ENCODE peak calls at places on chromosomes 1 and 21, in five cellular contexts. One of them, this sample, is unnamed.

GRCh38 chr1:53061123-53061858 is 722 bp upstream of the PODN start:
- DNase-seq in effector CD4-positive, alpha-beta T cell: no peak
- DNase-seq in left colon: no peak
- DNase-seq in activated effector memory CD4-positive, alpha-beta T cell treated with Interleukin-2 at 50 U/mL for 16 hours: no peak
- DNase-seq in mucosa of gallbladder: no peak
- DNase-seq in this sample: no peak

GRCh38 chr1:1760345-1760650 is 18.0 kb downstream of the NADK start:
- DNase-seq in effector CD4-positive, alpha-beta T cell: no peak
- DNase-seq in left colon: no peak
- DNase-seq in activated effector memory CD4-positive, alpha-beta T cell treated with Interleukin-2 at 50 U/mL for 16 hours: no peak
- DNase-seq in mucosa of gallbladder: no peak
- DNase-seq in this sample: no peak

GRCh38 chr1:3401585-3402257 is 52.7 kb upstream of the ARHGEF16 start:
- DNase-seq in effector CD4-positive, alpha-beta T cell: no peak
- DNase-seq in left colon: no peak
- DNase-seq in activated effector memory CD4-positive, alpha-beta T cell treated with Interleukin-2 at 50 U/mL for 16 hours: no peak
- DNase-seq in mucosa of gallbladder: no peak
- DNase-seq in this sample: no peak

GRCh38 chr1:2192031-2192995 is 2.3 kb downstream of the FAAP20 start:
- DNase-seq in effector CD4-positive, alpha-beta T cell: no peak
- DNase-seq in left colon: no peak
- DNase-seq in activated effector memory CD4-positive, alpha-beta T cell treated with Interleukin-2 at 50 U/mL for 16 hours: no peak
- DNase-seq in mucosa of gallbladder: peak
- DNase-seq in this sample: no peak

GRCh38 chr1:54886724-54887664 is at the start of gene DHCR24:
- DNase-seq in effector CD4-positive, alpha-beta T cell: peak
- DNase-seq in left colon: peak
- DNase-seq in activated effector memory CD4-positive, alpha-beta T cell treated with Interleukin-2 at 50 U/mL for 16 hours: peak
- DNase-seq in mucosa of gallbladder: peak
- DNase-seq in this sample: peak

GRCh38 chr21:24470852-24471251 is 1136.4 kb downstream of the MRPL39 start:
- DNase-seq in effector CD4-positive, alpha-beta T cell: no peak
- DNase-seq in left colon: no peak
- DNase-seq in activated effector memory CD4-positive, alpha-beta T cell treated with Interleukin-2 at 50 U/mL for 16 hours: no peak
- DNase-seq in mucosa of gallbladder: no peak
- DNase-seq in this sample: no peak

GRCh38 chr1:211698161-211699026 is 23.0 kb upstream of the NEK2 start:
- DNase-seq in effector CD4-positive, alpha-beta T cell: peak
- DNase-seq in left colon: peak
- DNase-seq in activated effector memory CD4-positive, alpha-beta T cell treated with Interleukin-2 at 50 U/mL for 16 hours: peak
- DNase-seq in mucosa of gallbladder: peak
- DNase-seq in this sample: no peak

GRCh38 chr1:2468041-2468472 is 8.0 kb upstream of the PLCH2 start:
- DNase-seq in effector CD4-positive, alpha-beta T cell: peak
- DNase-seq in left colon: peak
- DNase-seq in activated effector memory CD4-positive, alpha-beta T cell treated with Interleukin-2 at 50 U/mL for 16 hours: peak
- DNase-seq in mucosa of gallbladder: peak
- DNase-seq in this sample: no peak

GRCh38 chr21:45584786-45585185 is 42.5 kb upstream of the SLC19A1 start:
- DNase-seq in effector CD4-positive, alpha-beta T cell: no peak
- DNase-seq in left colon: no peak
- DNase-seq in activated effector memory CD4-positive, alpha-beta T cell treated with Interleukin-2 at 50 U/mL for 16 hours: no peak
- DNase-seq in mucosa of gallbladder: no peak
- DNase-seq in this sample: no peak

GRCh38 chr1:94281361-94282142 is 44.2 kb upstream of the ARHGAP29 start:
- DNase-seq in effector CD4-positive, alpha-beta T cell: no peak
- DNase-seq in left colon: no peak
- DNase-seq in activated effector memory CD4-positive, alpha-beta T cell treated with Interleukin-2 at 50 U/mL for 16 hours: no peak
- DNase-seq in mucosa of gallbladder: no peak
- DNase-seq in this sample: no peak

GRCh38 chr1:117371436-117372151 is 4.3 kb downstream of the MAN1A2 start:
- DNase-seq in effector CD4-positive, alpha-beta T cell: no peak
- DNase-seq in left colon: no peak
- DNase-seq in activated effector memory CD4-positive, alpha-beta T cell treated with Interleukin-2 at 50 U/mL for 16 hours: no peak
- DNase-seq in mucosa of gallbladder: no peak
- DNase-seq in this sample: no peak

GRCh38 chr1:75074719-75075395 is 59.3 kb upstream of the LHX8 start:
- DNase-seq in effector CD4-positive, alpha-beta T cell: no peak
- DNase-seq in left colon: no peak
- DNase-seq in activated effector memory CD4-positive, alpha-beta T cell treated with Interleukin-2 at 50 U/mL for 16 hours: no peak
- DNase-seq in mucosa of gallbladder: no peak
- DNase-seq in this sample: no peak

GRCh38 chr1:152654110-152654509 is 9.1 kb upstream of the LCE2D start:
- DNase-seq in effector CD4-positive, alpha-beta T cell: peak
- DNase-seq in left colon: peak
- DNase-seq in activated effector memory CD4-positive, alpha-beta T cell treated with Interleukin-2 at 50 U/mL for 16 hours: peak
- DNase-seq in mucosa of gallbladder: peak
- DNase-seq in this sample: peak

GRCh38 chr21:38869946-38870345 is 64.2 kb downstream of the ETS2 start:
- DNase-seq in effector CD4-positive, alpha-beta T cell: no peak
- DNase-seq in left colon: no peak
- DNase-seq in activated effector memory CD4-positive, alpha-beta T cell treated with Interleukin-2 at 50 U/mL for 16 hours: no peak
- DNase-seq in mucosa of gallbladder: no peak
- DNase-seq in this sample: no peak

GRCh38 chr1:4213599-4213998 is 313.5 kb upstream of the C1orf174 start:
- DNase-seq in effector CD4-positive, alpha-beta T cell: no peak
- DNase-seq in left colon: no peak
- DNase-seq in activated effector memory CD4-positive, alpha-beta T cell treated with Interleukin-2 at 50 U/mL for 16 hours: no peak
- DNase-seq in mucosa of gallbladder: no peak
- DNase-seq in this sample: no peak

GRCh38 chr1:228369608-228370438 is 36.8 kb downstream of the TRIM11 start:
- DNase-seq in effector CD4-positive, alpha-beta T cell: no peak
- DNase-seq in left colon: no peak
- DNase-seq in activated effector memory CD4-positive, alpha-beta T cell treated with Interleukin-2 at 50 U/mL for 16 hours: no peak
- DNase-seq in mucosa of gallbladder: no peak
- DNase-seq in this sample: no peak

GRCh38 chr1:17342014-17342441 is 30.0 kb upstream of the PADI6 start:
- DNase-seq in effector CD4-positive, alpha-beta T cell: no peak
- DNase-seq in left colon: no peak
- DNase-seq in activated effector memory CD4-positive, alpha-beta T cell treated with Interleukin-2 at 50 U/mL for 16 hours: no peak
- DNase-seq in mucosa of gallbladder: no peak
- DNase-seq in this sample: no peak

GRCh38 chr1:84916897-84917296 is 23.9 kb upstream of the LPAR3 start:
- DNase-seq in effector CD4-positive, alpha-beta T cell: no peak
- DNase-seq in left colon: no peak
- DNase-seq in activated effector memory CD4-positive, alpha-beta T cell treated with Interleukin-2 at 50 U/mL for 16 hours: no peak
- DNase-seq in mucosa of gallbladder: no peak
- DNase-seq in this sample: no peak

GRCh38 chr1:90715334-90715733 is 1.8 kb downstream of the BARHL2 start:
- DNase-seq in effector CD4-positive, alpha-beta T cell: no peak
- DNase-seq in left colon: no peak
- DNase-seq in activated effector memory CD4-positive, alpha-beta T cell treated with Interleukin-2 at 50 U/mL for 16 hours: no peak
- DNase-seq in mucosa of gallbladder: no peak
- DNase-seq in this sample: no peak

GRCh38 chr1:246166841-246167240 is 340.2 kb downstream of the SMYD3 start:
- DNase-seq in effector CD4-positive, alpha-beta T cell: no peak
- DNase-seq in left colon: no peak
- DNase-seq in activated effector memory CD4-positive, alpha-beta T cell treated with Interleukin-2 at 50 U/mL for 16 hours: no peak
- DNase-seq in mucosa of gallbladder: no peak
- DNase-seq in this sample: no peak

GRCh38 chr1:5779608-5780323 is 212.5 kb downstream of the NPHP4 start:
- DNase-seq in effector CD4-positive, alpha-beta T cell: no peak
- DNase-seq in left colon: no peak
- DNase-seq in activated effector memory CD4-positive, alpha-beta T cell treated with Interleukin-2 at 50 U/mL for 16 hours: no peak
- DNase-seq in mucosa of gallbladder: no peak
- DNase-seq in this sample: no peak

GRCh38 chr1:17594026-17594425 is 54.5 kb downstream of the ARHGEF10L start:
- DNase-seq in effector CD4-positive, alpha-beta T cell: no peak
- DNase-seq in left colon: no peak
- DNase-seq in activated effector memory CD4-positive, alpha-beta T cell treated with Interleukin-2 at 50 U/mL for 16 hours: no peak
- DNase-seq in mucosa of gallbladder: no peak
- DNase-seq in this sample: no peak

GRCh38 chr1:43034778-43035177 is 76.1 kb upstream of the SLC2A1 start:
- DNase-seq in effector CD4-positive, alpha-beta T cell: no peak
- DNase-seq in left colon: no peak
- DNase-seq in activated effector memory CD4-positive, alpha-beta T cell treated with Interleukin-2 at 50 U/mL for 16 hours: no peak
- DNase-seq in mucosa of gallbladder: no peak
- DNase-seq in this sample: no peak

GRCh38 chr1:93908394-93909145 is 660 bp downstream of the GCLM start:
- DNase-seq in effector CD4-positive, alpha-beta T cell: peak
- DNase-seq in left colon: peak
- DNase-seq in activated effector memory CD4-positive, alpha-beta T cell treated with Interleukin-2 at 50 U/mL for 16 hours: peak
- DNase-seq in mucosa of gallbladder: peak
- DNase-seq in this sample: no peak

GRCh38 chr1:235854347-235854746 is 12.4 kb downstream of the LYST start:
- DNase-seq in effector CD4-positive, alpha-beta T cell: no peak
- DNase-seq in left colon: no peak
- DNase-seq in activated effector memory CD4-positive, alpha-beta T cell treated with Interleukin-2 at 50 U/mL for 16 hours: no peak
- DNase-seq in mucosa of gallbladder: no peak
- DNase-seq in this sample: no peak

GRCh38 chr1:244049969-244050834 is 881 bp upstream of the ZBTB18 start:
- DNase-seq in effector CD4-positive, alpha-beta T cell: no peak
- DNase-seq in left colon: peak
- DNase-seq in activated effector memory CD4-positive, alpha-beta T cell treated with Interleukin-2 at 50 U/mL for 16 hours: no peak
- DNase-seq in mucosa of gallbladder: no peak
- DNase-seq in this sample: no peak

GRCh38 chr1:246012271-246012854 is 494.7 kb downstream of the SMYD3 start:
- DNase-seq in effector CD4-positive, alpha-beta T cell: no peak
- DNase-seq in left colon: no peak
- DNase-seq in activated effector memory CD4-positive, alpha-beta T cell treated with Interleukin-2 at 50 U/mL for 16 hours: no peak
- DNase-seq in mucosa of gallbladder: no peak
- DNase-seq in this sample: no peak

GRCh38 chr1:154608522-154609294 is 722 bp upstream of the ADAR start:
- DNase-seq in effector CD4-positive, alpha-beta T cell: peak
- DNase-seq in left colon: peak
- DNase-seq in activated effector memory CD4-positive, alpha-beta T cell treated with Interleukin-2 at 50 U/mL for 16 hours: peak
- DNase-seq in mucosa of gallbladder: peak
- DNase-seq in this sample: peak

GRCh38 chr1:167186198-167186750 is 34.4 kb upstream of the POU2F1 start:
- DNase-seq in effector CD4-positive, alpha-beta T cell: no peak
- DNase-seq in left colon: no peak
- DNase-seq in activated effector memory CD4-positive, alpha-beta T cell treated with Interleukin-2 at 50 U/mL for 16 hours: no peak
- DNase-seq in mucosa of gallbladder: no peak
- DNase-seq in this sample: no peak